ENCODE peak calls at places on chromosomes 13 and 19, in five cellular contexts. G, N, J, M and W are unnamed samples.
A peak's percentile ranks its signal among the peaks of the same experiment; 100 is the strongest.

GRCh38 chr13:44317752-44318550 is 55.7 kb upstream of the SERP2 start:
- DNase-seq in G (no peak), N (no peak), J (no peak), M (no peak), W (no peak)

GRCh38 chr19:16051254-16052025 is 24.9 kb upstream of the TPM4 start:
- DNase-seq in G (no peak), N (no peak), J (no peak), M (no peak), W (no peak)

GRCh38 chr13:33286143-33286542 is 588 bp upstream of the STARD13 start:
- DNase-seq in G (no peak), N (peak; percentile 38), J (peak; percentile 15), M (no peak), W (peak; percentile 53)

GRCh38 chr19:2127758-2128157 is 23.6 kb downstream of the AP3D1 start:
- DNase-seq in G (no peak), N (no peak), J (no peak), M (peak; percentile 56), W (no peak)

GRCh38 chr13:63184693-63185092 is 1769.0 kb upstream of the PCDH20 start:
- DNase-seq in G (no peak), N (no peak), J (no peak), M (no peak), W (no peak)

GRCh38 chr13:27020415-27020814 is 151.2 kb downstream of the USP12 start:
- DNase-seq in G (no peak), N (no peak), J (no peak), M (no peak), W (no peak)

GRCh38 chr13:28622286-28622685 is 36.6 kb upstream of the POMP start:
- DNase-seq in G (no peak), N (no peak), J (no peak), M (peak; percentile 76), W (no peak)

GRCh38 chr13:41694902-41695301 is 237.6 kb downstream of the RGCC start:
- DNase-seq in G (peak; percentile 27), N (peak; percentile 76), J (peak; percentile 68), M (no peak), W (peak; percentile 73)

GRCh38 chr19:41427647-41428480 is 690 bp upstream of the B3GNT8 start:
- DNase-seq in G (peak; percentile 30), N (peak; percentile 54), J (no peak), M (no peak), W (peak; percentile 57)

GRCh38 chr13:31946091-31946770 is 85.3 kb upstream of the FRY start:
- DNase-seq in G (no peak), N (no peak), J (no peak), M (no peak), W (no peak)

GRCh38 chr13:111893071-111893606 is 173.8 kb upstream of the SOX1 start:
- DNase-seq in G (no peak), N (no peak), J (no peak), M (no peak), W (no peak)

GRCh38 chr13:98352226-98352625 is 175.2 kb upstream of the RNF113B start:
- DNase-seq in G (no peak), N (no peak), J (no peak), M (no peak), W (peak; percentile 85)

GRCh38 chr13:110421061-110421460 is 114.0 kb downstream of the COL4A2 start:
- DNase-seq in G (no peak), N (no peak), J (no peak), M (no peak), W (no peak)

GRCh38 chr13:86633346-86633745 is 834.1 kb upstream of the SLITRK6 start:
- DNase-seq in G (no peak), N (no peak), J (no peak), M (no peak), W (no peak)

DNA sequence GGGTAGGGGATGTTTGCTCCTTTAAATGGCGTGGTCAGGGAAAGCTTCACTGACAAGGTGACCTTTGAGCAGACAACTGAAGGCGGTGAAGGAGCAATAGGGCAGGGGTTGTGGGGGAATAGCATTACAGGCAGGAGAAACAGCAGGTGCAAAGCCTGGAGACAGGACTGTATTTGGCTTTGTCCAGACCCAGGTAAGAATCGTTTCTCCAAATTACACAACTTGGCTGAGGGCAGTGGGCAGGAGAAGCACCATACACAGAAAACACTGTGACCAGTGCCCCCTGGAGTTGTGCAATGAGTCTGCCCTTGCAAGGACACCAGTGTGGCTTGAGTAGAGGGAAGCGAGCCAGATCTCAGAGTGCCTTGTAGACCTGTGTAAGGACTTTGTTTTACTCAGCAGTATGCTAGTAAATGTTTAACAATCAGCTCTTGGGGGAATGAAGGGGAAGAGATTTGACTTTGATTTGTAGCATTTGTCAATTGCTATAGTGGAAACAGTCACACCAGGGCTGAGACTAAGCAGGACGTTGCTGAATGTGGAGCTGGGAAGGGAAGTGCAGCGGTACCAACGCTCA is 360.0 kb downstream of the DCT start:
- DNase-seq in G (no peak), N (no peak), J (no peak), M (peak; percentile 44), W (no peak)
- TF ChIP-seq POLR2A in G (no peak), N (no peak), J (no peak), M (no peak), W (no peak)

DNA sequence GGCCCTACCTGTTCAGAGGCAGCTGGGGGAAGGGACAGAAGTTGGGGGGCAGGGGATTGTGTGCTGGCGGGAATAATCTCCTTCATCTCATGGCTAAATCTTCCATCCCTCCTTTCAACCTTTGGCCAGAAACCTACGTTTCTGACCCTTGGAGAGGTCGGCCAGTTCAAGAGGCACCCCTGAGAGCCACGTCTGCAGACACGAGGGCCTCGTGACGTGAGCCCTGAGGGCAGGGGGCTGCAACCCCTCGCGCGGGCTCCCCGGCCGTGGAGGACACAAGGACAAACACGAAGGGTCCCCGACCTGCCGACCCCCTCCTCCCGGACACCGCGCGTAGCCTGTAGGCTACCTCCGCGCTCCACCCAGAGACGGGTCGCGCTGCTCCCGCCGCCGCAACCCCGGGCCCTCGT is 898 bp upstream of the RPS5 start:
- DNase-seq in G (no peak), N (no peak), J (peak; percentile 43), M (no peak), W (no peak)
- TF ChIP-seq POLR2A in G (no peak), N (no peak), J (no peak), M (no peak), W (no peak)

DNA sequence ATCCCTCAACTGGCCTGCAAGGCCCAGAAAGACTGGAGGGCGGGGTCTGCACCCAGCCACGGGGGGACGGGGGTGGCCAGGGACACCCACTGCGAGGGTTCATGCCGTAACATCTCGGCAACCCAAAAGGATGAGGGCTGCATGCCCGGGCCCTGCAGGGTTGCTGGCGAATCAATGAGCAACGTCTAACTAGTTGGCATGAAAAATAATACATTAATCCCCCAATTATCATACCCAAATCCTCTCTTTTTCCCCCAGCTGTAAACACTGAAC is 232.2 kb downstream of the TUBA3C start:
- DNase-seq in G (no peak), N (no peak), J (no peak), M (no peak), W (no peak)
- TF ChIP-seq POLR2A in G (no peak), N (no peak), J (no peak), M (no peak), W (no peak)

GRCh38 chr19:45528149-45528743 is 21.0 kb downstream of the VASP start:
- DNase-seq in G (no peak), N (no peak), J (no peak), M (no peak), W (no peak)
- TF ChIP-seq POLR2A in G (no peak), N (no peak), J (no peak), M (no peak), W (no peak)

GRCh38 chr13:108816381-108816780 is 187.0 kb downstream of the MYO16 start:
- DNase-seq in G (no peak), N (no peak), J (no peak), M (no peak), W (no peak)
- TF ChIP-seq POLR2A in G (no peak), N (no peak), J (no peak), M (no peak), W (no peak)

GRCh38 chr13:30690282-30691188 is 44.8 kb upstream of the ALOX5AP start:
- DNase-seq in G (peak; percentile 59), N (peak; percentile 83), J (peak; percentile 47), M (peak; percentile 86), W (peak; percentile 44)
- TF ChIP-seq POLR2A in G (no peak), N (no peak), J (no peak), M (no peak), W (no peak)

GRCh38 chr19:10112895-10113591 is 1.6 kb downstream of the P2RY11 start:
- DNase-seq in G (no peak), N (no peak), J (no peak), M (peak; percentile 89), W (peak; percentile 37)

GRCh38 chr19:10110972-10111317 is 548 bp upstream of the P2RY11 start:
- DNase-seq in G (no peak), N (no peak), J (no peak), M (no peak), W (no peak)

GRCh38 chr19:10113592-10113963 is 2.1 kb downstream of the P2RY11 start:
- DNase-seq in G (no peak), N (no peak), J (no peak), M (peak; percentile 80), W (no peak)

GRCh38 chr19:10111405-10111811 is at the start of gene P2RY11:
- DNase-seq in G (no peak), N (no peak), J (no peak), M (peak; percentile 86), W (no peak)

DNA sequence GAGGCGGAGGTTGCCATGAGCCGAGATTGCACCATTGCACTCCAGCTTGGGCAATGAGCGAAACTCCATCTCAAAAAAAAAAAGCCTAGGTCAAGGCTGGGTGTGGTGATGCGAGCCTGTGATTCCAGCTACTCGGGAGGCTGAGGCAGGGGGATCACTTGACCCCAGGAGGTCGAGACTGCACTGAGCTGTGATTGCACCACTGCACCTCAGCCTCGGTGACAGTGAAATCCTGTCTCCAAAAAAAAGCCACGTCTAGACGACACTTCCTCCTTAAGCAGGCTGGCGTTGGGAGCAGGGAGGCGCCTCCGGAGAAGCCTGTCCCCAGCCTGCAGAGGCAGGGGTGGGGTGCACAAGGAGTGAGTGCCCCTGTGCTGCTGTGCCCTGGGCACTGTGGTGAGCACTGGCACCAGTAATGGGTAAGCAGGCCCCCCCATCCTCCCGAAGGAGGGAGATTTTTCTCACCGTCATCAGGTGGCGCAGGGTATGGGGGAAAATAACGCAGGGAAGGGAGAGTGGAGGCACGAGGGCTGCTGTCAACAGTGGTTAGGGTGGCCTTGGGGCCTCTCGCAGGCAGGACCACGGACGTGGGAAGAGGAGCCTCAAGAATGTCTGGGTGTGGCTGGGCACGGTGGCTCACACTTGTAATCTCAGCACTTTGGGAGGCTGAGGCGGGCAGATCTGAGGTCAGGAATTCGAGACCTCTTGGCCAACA is 701 bp downstream of the P2RY11 start:
- DNase-seq in G (no peak), N (no peak), J (no peak), M (no peak), W (no peak)
- TF ChIP-seq POLR2A in G (no peak), N (no peak), J (no peak), M (no peak), W (no peak)